ENCODE peak calls at places on chromosome 9, in five cellular contexts. K is stromal cell of bone marrow, V is small intestine, X is GDM1, N is right cardiac atrium. Z is an unnamed sample.

GRCh38 chr9:78023003-78023741 is 8.4 kb downstream of the GNAQ start:
- DNase-seq in N (no peak), X (peak), V (peak), K (peak), Z (no peak)

GRCh38 chr9:114851301-114851700 is 45.5 kb upstream of the TNFSF15 start:
- DNase-seq in X (no peak), N (no peak), V (no peak), K (no peak), Z (peak)

GRCh38 chr9:110106698-110107097 is 101.3 kb downstream of the C9orf152 start:
- DNase-seq in V (no peak), K (no peak), X (no peak), N (no peak), Z (no peak)

GRCh38 chr9:650362-650761 is 191.1 kb upstream of the DMRT1 start:
- DNase-seq in N (no peak), K (no peak), X (peak), V (no peak), Z (no peak)

GRCh38 chr9:33510264-33511183 is 13.5 kb upstream of the ANKRD18B start:
- DNase-seq in V (peak), N (peak), K (peak), X (peak), Z (peak)

GRCh38 chr9:34275811-34276210 is 53.3 kb downstream of the KIF24 start:
- DNase-seq in V (no peak), X (no peak), K (no peak), N (no peak), Z (no peak)

GRCh38 chr9:7536310-7536939 is 263.2 kb downstream of the DMAC1 start:
- DNase-seq in N (peak), K (peak), V (peak), X (peak), Z (no peak)

GRCh38 chr9:87855061-87855460 is 27.6 kb upstream of the SPATA31E1 start:
- DNase-seq in K (no peak), V (no peak), X (no peak), N (no peak), Z (no peak)

GRCh38 chr9:127585161-127585750 is 26.8 kb upstream of the STXBP1 start:
- DNase-seq in N (no peak), V (no peak), X (no peak), K (no peak), Z (no peak)